ENCODE peak calls at places on chromosomes 1 and 21, in nine cellular contexts. R is cardiac muscle cell; J is GM23338; P is fibroblast of lung; N is bronchial epithelial cell; S is sigmoid colon; D is heart right ventricle; E is CD8-positive, alpha-beta T cell; W is colonic mucosa. I is an unnamed sample. For H3K36me3, the result is how much of the 10 kb centered on the place peaks cover.

GRCh38 chr1:206555473-206555935 is 48.2 kb downstream of the RASSF5 start:
- DNase-seq in R (peak), J (peak), P (peak), N (no peak), S (no peak), D (peak), E (no peak), W (no peak), I (no peak)

GRCh38 chr1:67382292-67382691 is 47.9 kb downstream of the SERBP1 start:
- DNase-seq in R (no peak), J (no peak), P (no peak), N (no peak), S (no peak), D (no peak), E (no peak), W (no peak), I (no peak)

GRCh38 chr1:170619167-170620030 is 44.5 kb upstream of the PRRX1 start:
- DNase-seq in R (no peak), J (no peak), P (peak), N (peak), S (no peak), D (no peak), E (no peak), W (no peak), I (no peak)

GRCh38 chr1:192737311-192737710 is 71.5 kb upstream of the RGS2 start:
- DNase-seq in R (no peak), J (no peak), P (no peak), N (no peak), S (no peak), D (no peak), E (no peak), W (no peak), I (no peak)

GRCh38 chr1:201539561-201540404 is 856 bp downstream of the NAV1 start:
- DNase-seq in R (peak), J (peak), P (peak), N (no peak), S (peak), D (peak), E (no peak), W (no peak), I (no peak)

GRCh38 chr1:242206994-242207393 is 208.1 kb upstream of the MAP1LC3C start:
- DNase-seq in R (no peak), J (no peak), P (no peak), N (peak), S (no peak), D (no peak), E (no peak), W (no peak), I (no peak)

GRCh38 chr1:156337052-156337887 is 822 bp downstream of the CCT3 start:
- DNase-seq in R (no peak), J (no peak), P (peak), N (peak), S (no peak), D (no peak), E (no peak), W (peak), I (no peak)

GRCh38 chr1:211183924-211184323 is 50.0 kb upstream of the KCNH1 start:
- DNase-seq in R (no peak), J (no peak), P (no peak), N (peak), S (no peak), D (no peak), E (no peak), W (no peak), I (no peak)

GRCh38 chr1:221310180-221310579 is 430.9 kb downstream of the HLX start:
- DNase-seq in R (no peak), J (no peak), P (no peak), N (no peak), S (no peak), D (no peak), E (no peak), W (no peak), I (no peak)

GRCh38 chr1:27763358-27763757 is 9.7 kb upstream of the STX12 start:
- DNase-seq in R (no peak), J (no peak), P (no peak), N (no peak), S (no peak), D (no peak), E (no peak), W (no peak), I (no peak)

GRCh38 chr1:168379110-168379860 is 98.6 kb downstream of the TBX19 start:
- DNase-seq in R (peak), J (no peak), P (peak), N (peak), S (no peak), D (no peak), E (no peak), W (no peak), I (no peak)

GRCh38 chr1:42260376-42261078 is 74.5 kb downstream of the FOXJ3 start:
- DNase-seq in R (no peak), J (no peak), P (no peak), N (no peak), S (no peak), D (no peak), E (no peak), W (no peak), I (no peak)

GRCh38 chr1:150874455-150875196 is 1.8 kb downstream of the ARNT start:
- DNase-seq in R (peak), J (no peak), P (no peak), N (no peak), S (no peak), D (no peak), E (no peak), W (no peak), I (no peak)

GRCh38 chr1:27009601-27010197 is 3.0 kb downstream of the TENT5B start:
- DNase-seq in R (no peak), J (peak), P (no peak), N (peak), S (peak), D (peak), E (no peak), W (peak), I (no peak)

GRCh38 chr1:178241057-178241456 is 147.2 kb downstream of the RASAL2 start:
- DNase-seq in R (peak), J (no peak), P (peak), N (peak), S (no peak), D (no peak), E (no peak), W (no peak), I (no peak)

GRCh38 chr1:200401708-200402107 is 8.1 kb downstream of the ZNF281 start:
- DNase-seq in R (no peak), J (no peak), P (no peak), N (no peak), S (no peak), D (no peak), E (no peak), W (no peak), I (no peak)

GRCh38 chr1:52239708-52240001 is 97.8 kb downstream of the ZFYVE9 start:
- DNase-seq in R (no peak), J (no peak), P (no peak), N (no peak), S (no peak), D (no peak), E (no peak), W (no peak), I (no peak)

DNA sequence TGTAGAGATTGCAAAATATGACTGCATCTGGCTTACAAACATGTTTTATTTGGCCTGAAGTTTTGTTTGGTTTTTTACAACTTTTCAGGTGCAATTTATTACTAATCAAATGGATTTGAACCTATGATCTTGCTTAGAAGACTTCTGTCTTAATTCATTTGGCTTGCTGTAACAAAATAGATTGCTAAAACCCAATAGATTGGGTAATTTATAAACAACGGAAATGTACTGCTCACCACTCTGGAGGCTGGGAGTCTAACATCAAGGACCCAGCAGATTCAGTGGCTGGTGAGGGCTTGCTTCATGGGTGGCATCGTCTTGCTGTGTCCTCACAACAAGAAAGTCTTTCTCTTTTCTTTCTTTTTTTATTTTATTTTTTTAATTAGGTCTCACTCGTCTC is 72.9 kb downstream of the LBR start:
- DNase-seq in R (no peak), J (no peak), P (no peak), N (no peak), S (no peak), D (no peak), E (no peak), W (no peak), I (no peak)
- TF ChIP-seq CTCF in R (no peak), J (no peak), P (no peak), N (no peak), S (no peak), D (no peak), E (no peak), W (no peak), I (no peak)

GRCh38 chr21:25801217-25802015 is 66.6 kb downstream of the GABPA start:
- DNase-seq in R (peak), J (peak), P (peak), N (peak), S (peak), D (peak), E (peak), W (peak), I (peak)
- H3K4me3 ChIP-seq in R (no peak), J (no peak), P (no peak), N (no peak), S (no peak), D (no peak), E (no peak), W (no peak), I (no peak)

DNA sequence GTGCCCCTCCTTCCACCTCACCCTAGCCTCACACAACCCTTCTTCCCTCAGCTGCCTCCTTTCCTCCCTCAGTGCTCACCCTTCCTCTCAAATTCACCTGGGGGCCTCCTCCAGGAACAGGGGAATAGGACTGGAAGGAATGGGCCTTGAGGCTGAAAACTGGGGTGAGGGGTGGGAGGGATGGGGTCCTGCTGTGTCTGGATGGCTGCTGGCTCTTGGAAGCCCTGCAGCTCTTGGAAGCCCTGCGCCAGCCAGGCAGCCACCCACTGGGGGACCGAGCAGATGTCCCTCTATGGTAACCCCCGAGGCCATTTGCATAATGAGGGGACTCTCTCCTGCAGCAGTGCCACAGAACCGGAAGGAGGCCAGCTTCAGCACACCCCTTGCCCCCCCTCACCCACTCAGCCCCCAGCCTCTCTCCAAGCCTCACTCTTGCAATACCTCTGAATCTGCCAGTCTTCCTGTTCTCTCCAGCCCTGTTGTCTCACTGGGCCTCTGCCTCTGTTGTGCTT is 85.2 kb downstream of the KIRREL1 start:
- DNase-seq in R (no peak), J (no peak), P (no peak), N (no peak), S (no peak), D (no peak), E (no peak), W (no peak), I (no peak)
- H3K36me3 ChIP-seq in R (under half), J (under half), P (under half), N (under half), S (half or more), D (under half), E (under half), W (under half), I (under half)

GRCh38 chr1:183580281-183580682 is 10.0 kb downstream of the NCF2 start:
- DNase-seq in R (peak), J (peak), P (no peak), N (peak), S (no peak), D (peak), E (no peak), W (no peak), I (no peak)
- TF ChIP-seq CTCF in R (no peak), J (peak), P (no peak), N (peak), S (no peak), D (no peak), E (no peak), W (no peak), I (peak)

GRCh38 chr1:91020967-91021685 is 709 bp downstream of the ZNF644 start:
- DNase-seq in R (peak), J (peak), P (peak), N (peak), S (peak), D (peak), E (peak), W (peak), I (peak)

GRCh38 chr1:91020486-91020885 is 1.3 kb downstream of the ZNF644 start:
- DNase-seq in R (peak), J (no peak), P (no peak), N (no peak), S (no peak), D (no peak), E (no peak), W (no peak), I (no peak)

GRCh38 chr1:91024501-91025119 is 2.8 kb upstream of the ZNF644 start:
- DNase-seq in R (no peak), J (no peak), P (no peak), N (no peak), S (no peak), D (no peak), E (no peak), W (no peak), I (no peak)

GRCh38 chr1:91021686-91022517 is at the start of gene ZNF644:
- DNase-seq in R (peak), J (peak), P (peak), N (peak), S (peak), D (peak), E (peak), W (peak), I (peak)

GRCh38 chr1:91022518-91022929 is 689 bp upstream of the ZNF644 start:
- DNase-seq in R (no peak), J (no peak), P (no peak), N (no peak), S (no peak), D (no peak), E (no peak), W (no peak), I (no peak)
- H3K4me3 ChIP-seq in R (peak), J (peak), P (peak), N (peak), S (peak), D (peak), E (peak), W (peak), I (peak)